ENCODE peak calls at places on chromosome 5, in four cellular contexts. Q is neuronal stem cell, T is mammary epithelial cell, F is myocyte. V is an unnamed sample.

GRCh38 chr5:132979367-132979935 is 16.0 kb upstream of the AFF4 start:
- DNase-seq in Q (no peak), T (peak; percentile 69), F (no peak), V (no peak)

GRCh38 chr5:6755941-6756340 is 42.7 kb downstream of the TENT4A start:
- DNase-seq in Q (no peak), T (no peak), F (no peak), V (no peak)

GRCh38 chr5:149799119-149799623 is 69.1 kb downstream of the PPARGC1B start:
- DNase-seq in Q (no peak), T (peak; percentile 73), F (peak; percentile 96), V (peak; percentile 77)

GRCh38 chr5:58924306-58924705 is 341.4 kb downstream of the RAB3C start:
- DNase-seq in Q (no peak), T (no peak), F (no peak), V (no peak)

GRCh38 chr5:8848997-8849585 is 696.8 kb downstream of the SEMA5A start:
- DNase-seq in Q (no peak), T (peak; percentile 75), F (peak; percentile 46), V (no peak)

GRCh38 chr5:14011089-14012004 is 66.9 kb upstream of the DNAH5 start:
- DNase-seq in Q (peak; percentile 90), T (peak; percentile 90), F (peak; percentile 95), V (peak; percentile 90)

GRCh38 chr5:142669479-142669878 is 16.4 kb downstream of the FGF1 start:
- DNase-seq in Q (no peak), T (peak; percentile 27), F (no peak), V (no peak)

GRCh38 chr5:83473344-83474169 is 2.0 kb downstream of the VCAN start:
- DNase-seq in Q (peak; percentile 97), T (peak; percentile 97), F (peak; percentile 96), V (peak; percentile 98)

GRCh38 chr5:69209607-69210006 is 20.2 kb downstream of the CENPH start:
- DNase-seq in Q (no peak), T (no peak), F (no peak), V (no peak)

GRCh38 chr5:135688385-135688784 is 109.6 kb upstream of the CXCL14 start:
- DNase-seq in Q (no peak), T (no peak), F (no peak), V (no peak)

GRCh38 chr5:88722546-88722945 is 160.4 kb downstream of the MEF2C start:
- DNase-seq in Q (no peak), T (no peak), F (no peak), V (no peak)

GRCh38 chr5:74954919-74955318 is 88.7 kb upstream of the FAM169A start:
- DNase-seq in Q (no peak), T (peak; percentile 44), F (no peak), V (no peak)

GRCh38 chr5:164298165-164298564 is 792.7 kb downstream of the MAT2B start:
- DNase-seq in Q (no peak), T (no peak), F (no peak), V (no peak)

GRCh38 chr5:175681975-175682354 is 24.1 kb downstream of the HRH2 start:
- DNase-seq in Q (no peak), T (no peak), F (no peak), V (no peak)

GRCh38 chr5:79582186-79582585 is 30.1 kb upstream of the TENT2 start:
- DNase-seq in Q (no peak), T (no peak), F (peak; percentile 31), V (peak; percentile 66)

GRCh38 chr5:12936184-12936583 is 1008.3 kb downstream of the DNAH5 start:
- DNase-seq in Q (no peak), T (no peak), F (no peak), V (no peak)

GRCh38 chr5:54388811-54389210 is 66.7 kb upstream of the HSPB3 start:
- DNase-seq in Q (no peak), T (no peak), F (no peak), V (no peak)

GRCh38 chr5:149289307-149289706 is 17.6 kb downstream of the AFAP1L1 start:
- DNase-seq in Q (no peak), T (no peak), F (no peak), V (no peak)

GRCh38 chr5:149043641-149044040 is 19.2 kb downstream of the SH3TC2 start:
- DNase-seq in Q (no peak), T (no peak), F (no peak), V (no peak)

GRCh38 chr5:137148128-137148527 is 351.0 kb downstream of the SPOCK1 start:
- DNase-seq in Q (no peak), T (no peak), F (peak; percentile 49), V (peak; percentile 9)

GRCh38 chr5:322281-322941 is 897 bp downstream of the AHRR start:
- DNase-seq in Q (no peak), T (no peak), F (peak; percentile 61), V (no peak)

GRCh38 chr5:150609843-150610584 is 30.4 kb upstream of the SYNPO start:
- DNase-seq in Q (no peak), T (no peak), F (peak; percentile 97), V (no peak)

GRCh38 chr5:54243483-54244080 is 66.8 kb downstream of the ARL15 start:
- DNase-seq in Q (peak; percentile 27), T (peak; percentile 20), F (peak; percentile 47), V (peak; percentile 64)

GRCh38 chr5:132272341-132273210 is 15.1 kb downstream of the PDLIM4 start:
- DNase-seq in Q (peak; percentile 75), T (no peak), F (peak; percentile 64), V (peak; percentile 64)